ENCODE peak calls at places on chromosomes 12 and 14, in seven cellular contexts. S is astrocyte of the cerebellum, R is thyroid gland, V is BE2C, M is cardiac muscle cell, H is fibroblast of lung, X is endodermal cell. G is an unnamed sample.

GRCh38 chr12:1930816-1931597 is 12.6 kb upstream of the CACNA2D4 start:
- DNase-seq in V (no peak), H (no peak), M (no peak), X (peak), R (no peak), S (no peak), G (no peak)

GRCh38 chr14:78316058-78316457 is 145.9 kb downstream of the NRXN3 start:
- DNase-seq in V (no peak), R (no peak), S (no peak), M (no peak), H (no peak), X (peak), G (no peak)

GRCh38 chr12:10632226-10632625 is 18.8 kb upstream of the MAGOHB start:
- DNase-seq in R (no peak), S (no peak), V (no peak), M (no peak), H (peak), X (no peak), G (peak)

GRCh38 chr12:94193168-94193567 is 44.8 kb downstream of the PLXNC1 start:
- DNase-seq in H (no peak), V (no peak), X (no peak), S (no peak), M (no peak), R (no peak), G (no peak)

GRCh38 chr12:77741974-77742517 is 88.6 kb upstream of the NAV3 start:
- DNase-seq in V (no peak), M (no peak), R (no peak), H (no peak), S (no peak), X (no peak), G (no peak)

GRCh38 chr12:112473056-112473455 is 54.3 kb downstream of the PTPN11 start:
- DNase-seq in V (no peak), X (peak), M (no peak), H (no peak), S (no peak), R (no peak), G (peak)

GRCh38 chr14:38950676-38951075 is 152.4 kb downstream of the SEC23A start:
- DNase-seq in H (no peak), S (no peak), V (no peak), X (no peak), R (no peak), M (no peak), G (no peak)

GRCh38 chr12:11981174-11981733 is 89.5 kb upstream of the BCL2L14 start:
- DNase-seq in X (peak), S (no peak), R (no peak), M (no peak), V (no peak), H (peak), G (no peak)

GRCh38 chr12:92000587-92000986 is 145.1 kb downstream of the BTG1 start:
- DNase-seq in H (peak), V (no peak), S (peak), X (no peak), M (no peak), R (no peak), G (no peak)

GRCh38 chr12:55728185-55728931 is 451 bp downstream of the CD63 start:
- DNase-seq in R (peak), M (peak), H (peak), V (peak), S (no peak), X (peak), G (peak)

GRCh38 chr14:100237735-100238418 is 1.1 kb upstream of the YY1 start:
- DNase-seq in M (peak), H (peak), X (peak), V (peak), R (peak), S (no peak), G (peak)

GRCh38 chr12:24970177-24970576 is 21.3 kb upstream of the BCAT1 start:
- DNase-seq in V (no peak), H (no peak), M (no peak), R (no peak), S (no peak), X (no peak), G (no peak)

GRCh38 chr12:79858518-79858917 is 76.4 kb downstream of the PPP1R12A start:
- DNase-seq in X (no peak), V (no peak), M (no peak), H (peak), R (no peak), S (no peak), G (peak)

GRCh38 chr12:93982847-93983315 is 165.5 kb upstream of the PLXNC1 start:
- DNase-seq in S (peak), H (peak), R (peak), X (peak), V (no peak), M (no peak), G (peak)

GRCh38 chr12:54980341-54980740 is 4.2 kb downstream of the TESPA1 start:
- DNase-seq in V (no peak), H (no peak), S (no peak), M (no peak), X (no peak), R (no peak), G (no peak)

GRCh38 chr12:62784576-62784975 is 150.4 kb downstream of the PPM1H start:
- DNase-seq in R (no peak), V (no peak), S (no peak), H (peak), X (no peak), M (no peak), G (no peak)

GRCh38 chr14:57382283-57382682 is 8.1 kb upstream of the NAA30 start:
- DNase-seq in V (no peak), X (no peak), H (peak), M (no peak), S (no peak), R (no peak), G (peak)

GRCh38 chr14:54593860-54594259 is 26.9 kb downstream of the SAMD4A start:
- DNase-seq in S (no peak), H (peak), M (no peak), X (no peak), R (no peak), V (no peak), G (peak)

GRCh38 chr14:38941485-38941884 is 161.6 kb downstream of the SEC23A start:
- DNase-seq in H (no peak), X (no peak), V (no peak), M (no peak), R (no peak), S (no peak), G (peak)

GRCh38 chr12:52667509-52667908 is 12.7 kb downstream of the KRT1 start:
- DNase-seq in V (no peak), H (no peak), R (no peak), S (no peak), X (peak), M (no peak), G (peak)
- TF ChIP-seq CTCF in V (peak), H (no peak), R (no peak), S (no peak), X (peak), M (peak), G (peak)

DNA sequence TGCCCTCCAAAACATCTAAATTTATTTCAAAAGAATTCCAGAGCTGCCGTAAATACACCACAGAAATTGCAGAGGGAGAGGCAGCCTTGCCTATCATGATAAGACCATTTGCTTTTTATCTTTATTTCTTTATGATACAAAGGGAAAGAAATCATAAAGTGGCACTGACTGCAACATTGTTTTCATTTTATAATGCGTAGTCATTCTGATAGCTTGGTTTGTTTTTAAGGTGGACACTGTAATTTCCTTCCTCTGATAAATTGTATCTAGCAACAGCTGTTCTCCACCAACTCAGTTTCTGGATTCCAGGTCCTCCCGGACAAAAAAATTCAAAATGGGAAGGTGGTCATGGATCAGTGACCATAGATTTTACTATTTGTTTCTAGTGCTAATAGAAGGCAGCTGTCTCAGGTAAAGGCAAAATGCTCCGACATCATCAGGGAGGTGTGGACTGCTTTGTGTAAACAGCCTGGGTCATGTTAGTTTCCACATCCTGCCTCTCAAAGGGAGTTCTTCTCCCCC is 623 bp upstream of the TSPAN8 start:
- DNase-seq in X (no peak), V (no peak), R (no peak), M (no peak), H (peak), S (no peak), G (no peak)
- H3K4me3 ChIP-seq in X (no peak), V (peak), R (no peak), M (no peak), H (no peak), S (no peak), G (no peak)

GRCh38 chr12:114684098-114684869 is at the start of gene TBX3:
- DNase-seq in V (peak), S (peak), X (peak), H (peak), M (peak), R (peak), G (peak)
- TF ChIP-seq CTCF in V (peak), S (peak), X (peak), H (peak), M (peak), R (peak), G (peak)

DNA sequence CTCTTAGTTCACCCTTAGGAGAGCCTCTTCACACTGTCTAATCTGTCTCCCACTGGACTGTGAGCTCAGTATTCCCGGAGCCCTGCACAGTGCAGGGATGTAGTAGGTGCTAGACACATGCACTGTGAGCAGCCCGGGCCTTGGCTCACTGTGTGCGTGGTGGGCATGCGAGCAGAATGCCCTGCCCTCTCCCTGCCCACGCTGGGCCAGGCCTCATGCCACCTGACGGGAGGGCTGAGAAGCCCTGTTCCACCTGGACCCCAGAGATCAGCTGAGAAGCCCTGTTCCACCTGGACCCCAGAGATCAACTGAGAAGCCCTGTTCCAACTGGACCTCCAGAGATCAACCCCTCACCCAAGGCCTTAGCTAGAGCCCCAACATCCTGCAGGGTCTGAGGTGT is 10.9 kb downstream of the RPS6KL1 start:
- DNase-seq in X (no peak), R (no peak), H (no peak), M (no peak), V (no peak), S (no peak), G (no peak)
- H3K4me3 ChIP-seq in X (no peak), R (no peak), H (no peak), M (no peak), V (no peak), S (no peak), G (no peak)

DNA sequence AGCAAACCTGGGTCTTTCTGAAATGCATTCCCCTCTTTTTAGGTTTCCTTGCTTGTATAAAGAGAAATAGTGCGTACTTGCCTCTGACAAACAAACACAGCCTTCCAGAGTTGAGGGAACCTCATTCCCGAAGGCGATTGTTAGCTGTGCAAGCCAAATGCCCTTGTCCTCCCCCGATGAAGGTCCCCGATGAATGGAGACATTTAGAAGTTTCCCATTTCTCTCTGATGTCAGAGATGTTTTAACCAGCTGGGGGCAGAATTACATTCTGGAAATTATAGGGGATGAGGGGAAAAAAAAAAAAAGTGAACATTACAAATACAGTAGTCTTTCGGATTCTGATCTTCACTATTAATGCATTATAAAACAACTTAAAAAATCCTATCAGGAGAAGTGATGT is 366.8 kb downstream of the VRK1 start:
- DNase-seq in R (no peak), S (no peak), M (no peak), V (no peak), X (no peak), H (no peak), G (no peak)
- TF ChIP-seq CTCF in R (no peak), S (peak), M (no peak), V (no peak), X (no peak), H (no peak), G (no peak)